ENCODE peak calls at places on chromosomes 13 and 19, in four cellular contexts. One of them, this sample, is unnamed.

GRCh38 chr19:16078759-16079707 is 2.7 kb downstream of the TPM4 start:
- DNase-seq in cerebellar nuclear complex: peak
- DNase-seq in hepatocyte: peak
- DNase-seq in BJ: peak
- DNase-seq in this sample: peak

GRCh38 chr13:49220035-49220855 is at the start of gene MLNR:
- DNase-seq in cerebellar nuclear complex: no peak
- DNase-seq in hepatocyte: peak
- DNase-seq in BJ: no peak
- DNase-seq in this sample: peak

GRCh38 chr19:49428547-49429451 is 3.6 kb downstream of the GFY start:
- DNase-seq in hepatocyte: no peak
- DNase-seq in BJ: no peak
- DNase-seq in cerebellar nuclear complex: no peak
- DNase-seq in this sample: no peak

GRCh38 chr13:94595006-94595942 is 678 bp downstream of the TGDS start:
- DNase-seq in hepatocyte: peak
- DNase-seq in BJ: no peak
- DNase-seq in cerebellar nuclear complex: no peak
- DNase-seq in this sample: peak

GRCh38 chr13:107518292-107518691 is 697.0 kb downstream of the LIG4 start:
- DNase-seq in hepatocyte: peak
- DNase-seq in cerebellar nuclear complex: no peak
- DNase-seq in BJ: no peak
- DNase-seq in this sample: no peak

GRCh38 chr19:16914421-16914820 is 25.6 kb downstream of the F2RL3 start:
- DNase-seq in cerebellar nuclear complex: no peak
- DNase-seq in BJ: no peak
- DNase-seq in hepatocyte: no peak
- DNase-seq in this sample: no peak

GRCh38 chr19:40578442-40578908 is 1.8 kb downstream of the SHKBP1 start:
- DNase-seq in BJ: no peak
- DNase-seq in cerebellar nuclear complex: no peak
- DNase-seq in hepatocyte: no peak
- DNase-seq in this sample: no peak

GRCh38 chr13:44312898-44313551 is 60.6 kb upstream of the SERP2 start:
- DNase-seq in cerebellar nuclear complex: no peak
- DNase-seq in BJ: peak
- DNase-seq in hepatocyte: no peak
- DNase-seq in this sample: no peak

GRCh38 chr13:53311561-53311960 is 282.9 kb downstream of the OLFM4 start:
- DNase-seq in hepatocyte: no peak
- DNase-seq in cerebellar nuclear complex: no peak
- DNase-seq in BJ: no peak
- DNase-seq in this sample: no peak

GRCh38 chr19:36225219-36225892 is 10.4 kb downstream of the ZNF146 start:
- DNase-seq in cerebellar nuclear complex: no peak
- DNase-seq in hepatocyte: no peak
- DNase-seq in BJ: peak
- DNase-seq in this sample: no peak

This sample was measured in trophoblast cell.